ENCODE peak calls at places on chromosomes 12 and 14, in four cellular contexts. D, U, Q and K are unnamed samples.

GRCh38 chr14:29671034-29671433 is 256.6 kb downstream of the PRKD1 start:
- DNase-seq in D (no peak), Q (no peak), U (no peak), K (no peak)

GRCh38 chr12:78060186-78060585 is 229.5 kb downstream of the NAV3 start:
- DNase-seq in Q (no peak), D (no peak), U (no peak), K (no peak)

GRCh38 chr12:644818-645552 is 18.3 kb downstream of the NINJ2 start:
- DNase-seq in U (no peak), Q (no peak), D (no peak), K (no peak)

GRCh38 chr12:94148841-94149780 is 734 bp downstream of the PLXNC1 start:
- DNase-seq in D (no peak), Q (peak; percentile 52), U (peak; percentile 34), K (no peak)

GRCh38 chr12:116659771-116660481 is 77.9 kb downstream of the SPRING1 start:
- DNase-seq in Q (no peak), D (no peak), U (no peak), K (no peak)

GRCh38 chr14:104766863-104767633 is 14.1 kb downstream of the SIVA1 start:
- DNase-seq in D (no peak), Q (no peak), U (no peak), K (no peak)

GRCh38 chr14:54722791-54723432 is 156.0 kb downstream of the SAMD4A start:
- DNase-seq in D (no peak), U (peak; percentile 31), Q (no peak), K (no peak)

GRCh38 chr12:111211910-111212757 is 156.8 kb downstream of the PHETA1 start:
- DNase-seq in D (no peak), U (no peak), Q (no peak), K (no peak)

GRCh38 chr14:23366163-23366921 is 1.4 kb upstream of the EFS start:
- DNase-seq in U (no peak), D (peak; percentile 90), Q (peak; percentile 42), K (no peak)

GRCh38 chr12:52337054-52337453 is 15.9 kb upstream of the KRT83 start:
- DNase-seq in Q (no peak), D (no peak), U (no peak), K (no peak)

GRCh38 chr14:32939254-32940065 is 781 bp downstream of the NPAS3 start:
- DNase-seq in Q (peak; percentile 70), D (peak; percentile 95), U (no peak), K (no peak)

DNA sequence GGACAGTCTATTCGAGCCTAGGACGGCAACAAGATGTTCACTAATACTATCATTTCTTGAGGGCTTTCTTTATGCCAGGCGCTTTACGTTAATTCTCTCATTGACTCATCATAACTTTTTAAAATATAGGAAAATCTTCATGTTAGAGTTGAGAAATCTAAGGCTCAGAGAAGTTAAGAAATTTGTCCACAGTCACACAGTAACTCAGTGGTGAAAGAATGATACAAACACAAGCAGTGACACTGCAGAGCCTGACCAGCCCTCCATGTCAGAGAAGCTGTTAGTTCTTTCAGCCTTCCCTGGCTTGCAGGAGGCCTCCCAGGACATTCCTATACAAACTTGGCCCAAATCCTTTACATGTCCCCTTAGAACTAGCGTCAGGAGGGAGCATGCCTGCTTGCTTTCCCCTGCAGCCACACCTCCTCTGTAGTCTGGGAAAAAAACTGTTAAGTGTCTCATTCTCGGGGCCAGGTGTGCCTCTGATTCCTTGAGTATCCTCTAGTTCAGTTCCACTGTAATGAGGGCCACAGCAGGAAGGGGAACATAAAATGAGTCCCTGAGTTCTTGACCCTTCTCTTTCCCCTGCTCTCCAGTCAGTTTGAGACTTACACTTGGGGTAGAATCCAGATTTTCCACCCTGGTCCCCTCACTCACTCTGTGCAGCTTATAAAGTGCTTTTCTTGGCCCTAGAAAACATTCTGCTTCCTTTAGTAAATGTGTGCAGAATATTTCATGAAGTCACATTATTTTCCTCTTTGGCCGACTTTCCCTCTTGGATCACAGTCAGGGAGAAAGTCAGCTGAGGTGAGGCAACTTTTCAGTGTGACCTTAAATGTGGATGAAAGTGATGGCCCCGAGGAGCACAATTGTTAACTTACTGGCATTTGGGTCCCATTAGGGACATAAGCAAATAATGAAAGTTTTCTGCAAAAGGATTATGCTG is 152.2 kb upstream of the HIF1A start:
- DNase-seq in Q (no peak), U (no peak), D (no peak), K (no peak)
- H3K4me1 ChIP-seq in Q (peaks cover 17% of the 10 kb centered on the region), U (peaks cover 46% of the 10 kb centered on the region), D (peaks cover 30% of the 10 kb centered on the region), K (peaks cover 51% of the 10 kb centered on the region)

GRCh38 chr14:69049675-69050074 is 70.6 kb upstream of the ACTN1 start:
- DNase-seq in Q (no peak), U (no peak), D (peak; percentile 78), K (no peak)
- TF ChIP-seq EP300 in Q (no peak), U (no peak), D (no peak), K (no peak)

DNA sequence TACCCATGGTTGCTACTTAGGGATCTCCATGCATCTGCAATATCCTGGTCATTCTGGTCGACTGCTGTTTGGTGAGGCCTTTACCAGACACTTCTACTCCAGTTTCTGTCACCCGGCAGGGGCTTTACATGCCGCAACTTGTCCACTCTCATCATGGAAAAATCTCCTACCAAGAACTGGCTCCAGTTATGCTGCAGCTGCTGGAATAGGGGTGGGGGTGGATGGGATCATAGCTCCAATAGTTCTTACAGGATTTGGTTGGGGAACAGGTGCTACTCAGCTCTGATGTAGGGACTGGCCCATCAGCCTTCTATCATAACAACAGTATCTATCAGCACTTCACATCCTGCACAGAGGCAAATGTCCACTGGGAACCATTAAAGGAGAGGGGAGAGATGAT is 51.6 kb downstream of the SPTB start:
- DNase-seq in U (no peak), D (no peak), Q (no peak), K (no peak)
- H3K27ac ChIP-seq in U (no peak overlapping the region), D (no peak overlapping the region), Q (no peak overlapping the region), K (no peak overlapping the region)

GRCh38 chr12:89863332-89863938 is 154.8 kb upstream of the ATP2B1 start:
- DNase-seq in Q (no peak), U (no peak), D (no peak), K (no peak)
- H3K4me1 ChIP-seq in Q (no peaks in the 10 kb centered on the region), U (no peaks in the 10 kb centered on the region), D (peaks cover 6% of the 10 kb centered on the region), K (no peaks in the 10 kb centered on the region)

GRCh38 chr12:31362115-31362758 is 36.3 kb upstream of the SINHCAF start:
- DNase-seq in D (no peak), Q (peak; percentile 58), U (no peak), K (no peak)
- TF ChIP-seq EP300 in D (no peak), Q (no peak), U (no peak), K (no peak)